ENCODE peak calls at places on chromosomes 7 and 10, in five cellular contexts. C, T, A, E and I are unnamed samples.

GRCh38 chr7:131203291-131203976 is 124.2 kb upstream of the MKLN1 start:
- DNase-seq in C (no peak), T (no peak), E (no peak), A (no peak), I (no peak)

GRCh38 chr7:159114981-159115380 is 29.7 kb downstream of the VIPR2 start:
- DNase-seq in C (peak), T (peak), E (no peak), A (no peak), I (no peak)

GRCh38 chr7:44967571-44968446 is 11.0 kb downstream of the MYO1G start:
- DNase-seq in E (peak), C (no peak), T (peak), A (no peak), I (no peak)

GRCh38 chr7:106278695-106279094 is 6.1 kb downstream of the NAMPT start:
- DNase-seq in T (no peak), A (no peak), C (peak), E (no peak), I (no peak)

GRCh38 chr7:32518534-32519140 is 23.3 kb downstream of the AVL9 start:
- DNase-seq in T (no peak), C (peak), E (peak), A (no peak), I (no peak)

GRCh38 chr7:139034855-139035587 is 821 bp downstream of the ZC3HAV1L start:
- DNase-seq in C (peak), A (no peak), E (peak), T (peak), I (no peak)

GRCh38 chr10:14093735-14094484 is 236.8 kb downstream of the FRMD4A start:
- DNase-seq in A (no peak), T (no peak), C (peak), E (peak), I (peak)

GRCh38 chr10:33421789-33422188 is 87.3 kb upstream of the NRP1 start:
- DNase-seq in C (peak), T (peak), E (peak), A (peak), I (no peak)

GRCh38 chr10:91805110-91805825 is 7.0 kb downstream of the TNKS2 start:
- DNase-seq in E (no peak), T (no peak), C (no peak), A (no peak), I (no peak)

GRCh38 chr10:75418712-75419111 is 12.7 kb upstream of the LRMDA start:
- DNase-seq in T (no peak), E (no peak), A (no peak), C (no peak), I (no peak)

GRCh38 chr7:134113655-134114054 is 13.5 kb upstream of the LRGUK start:
- DNase-seq in E (no peak), C (no peak), A (no peak), T (no peak), I (no peak)

GRCh38 chr7:131656980-131657725 is 100.7 kb upstream of the PODXL start:
- DNase-seq in T (no peak), C (no peak), A (no peak), E (no peak), I (no peak)

GRCh38 chr10:71878327-71879034 is 27.4 kb upstream of the PSAP start:
- DNase-seq in T (no peak), A (no peak), C (no peak), E (no peak), I (no peak)

GRCh38 chr10:123272171-123272570 is 118.0 kb downstream of the BUB3 start:
- DNase-seq in C (peak), E (peak), A (no peak), T (no peak), I (no peak)

GRCh38 chr10:131726460-131726861 is 174.3 kb upstream of the PPP2R2D start:
- DNase-seq in E (no peak), T (peak), C (no peak), A (no peak), I (no peak)

GRCh38 chr7:138248609-138249008 is 172.3 kb downstream of the AKR1D1 start:
- DNase-seq in C (peak), T (no peak), A (no peak), E (no peak), I (no peak)

GRCh38 chr10:12995425-12995861 is 6.1 kb downstream of the CCDC3 start:
- DNase-seq in C (no peak), E (no peak), A (no peak), T (no peak), I (no peak)

GRCh38 chr7:22252886-22253536 is 103.9 kb downstream of the RAPGEF5 start:
- DNase-seq in E (no peak), C (no peak), A (no peak), T (no peak), I (no peak)

GRCh38 chr7:109092268-109092667 is 522.6 kb downstream of the DNAJB9 start:
- DNase-seq in T (no peak), C (peak), E (no peak), A (no peak), I (no peak)

GRCh38 chr10:126222736-126223511 is 165.4 kb downstream of the ADAM12 start:
- DNase-seq in T (no peak), A (no peak), E (no peak), C (peak), I (no peak)

GRCh38 chr10:126224967-126225671 is 163.2 kb downstream of the ADAM12 start:
- DNase-seq in A (no peak), T (no peak), C (no peak), E (no peak), I (no peak)

GRCh38 chr10:126221874-126222273 is 166.4 kb downstream of the ADAM12 start:
- DNase-seq in T (no peak), C (no peak), A (no peak), E (no peak), I (no peak)

GRCh38 chr10:126225672-126226007 is 162.6 kb downstream of the ADAM12 start:
- DNase-seq in T (no peak), E (no peak), A (no peak), C (peak), I (no peak)

GRCh38 chr10:126223512-126224067 is 164.7 kb downstream of the ADAM12 start:
- DNase-seq in T (no peak), E (no peak), A (no peak), C (no peak), I (no peak)
- H3K4me3 ChIP-seq in T (no peak), E (no peak), A (no peak), C (no peak), I (no peak)

DNA sequence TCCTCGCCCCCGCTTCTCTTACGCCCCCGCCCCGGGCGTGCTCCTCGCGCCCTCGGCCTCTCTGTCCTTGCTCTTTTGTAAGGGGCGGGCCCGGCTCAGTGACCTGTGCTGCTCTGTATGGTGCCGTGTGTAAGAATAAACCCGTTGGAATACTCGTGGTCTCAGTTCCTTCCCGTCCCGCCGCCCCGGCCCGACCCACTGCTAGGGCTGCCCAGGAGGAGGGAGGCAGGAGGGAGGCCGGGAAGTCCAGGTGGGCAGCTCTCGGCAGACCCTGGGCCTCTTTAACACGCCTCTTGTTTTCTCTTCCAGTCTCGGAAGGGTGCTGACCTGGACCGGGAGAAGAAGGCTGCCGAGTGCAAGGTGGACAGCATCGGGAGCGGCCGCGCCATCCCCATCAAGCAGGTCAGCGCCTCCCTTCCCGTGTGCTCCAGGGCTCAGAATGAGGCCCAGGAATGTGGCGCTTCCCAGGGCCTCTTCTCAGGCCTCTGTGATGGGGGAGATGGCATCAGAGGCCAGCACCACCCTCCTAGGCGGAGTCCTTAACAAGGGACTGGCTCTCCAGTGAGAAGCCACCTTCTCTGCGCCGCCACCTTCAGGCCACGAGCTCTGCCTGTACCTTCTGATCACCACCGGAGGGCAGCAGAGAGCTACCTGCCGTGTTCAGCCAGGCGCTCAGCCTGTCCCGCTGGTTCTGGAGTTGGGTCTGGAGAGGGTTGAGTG is 37.4 kb downstream of the AGAP3 start:
- DNase-seq in T (peak), E (peak), C (peak), A (peak), I (peak)
- TF ChIP-seq CTCF in T (peak), E (peak), C (peak), A (peak), I (peak)

GRCh38 chr10:607545-608196 is 81.8 kb downstream of the DIP2C start:
- DNase-seq in E (no peak), C (no peak), T (no peak), A (no peak), I (no peak)
- H3K4me3 ChIP-seq in E (no peak), C (no peak), T (no peak), A (no peak), I (no peak)

DNA sequence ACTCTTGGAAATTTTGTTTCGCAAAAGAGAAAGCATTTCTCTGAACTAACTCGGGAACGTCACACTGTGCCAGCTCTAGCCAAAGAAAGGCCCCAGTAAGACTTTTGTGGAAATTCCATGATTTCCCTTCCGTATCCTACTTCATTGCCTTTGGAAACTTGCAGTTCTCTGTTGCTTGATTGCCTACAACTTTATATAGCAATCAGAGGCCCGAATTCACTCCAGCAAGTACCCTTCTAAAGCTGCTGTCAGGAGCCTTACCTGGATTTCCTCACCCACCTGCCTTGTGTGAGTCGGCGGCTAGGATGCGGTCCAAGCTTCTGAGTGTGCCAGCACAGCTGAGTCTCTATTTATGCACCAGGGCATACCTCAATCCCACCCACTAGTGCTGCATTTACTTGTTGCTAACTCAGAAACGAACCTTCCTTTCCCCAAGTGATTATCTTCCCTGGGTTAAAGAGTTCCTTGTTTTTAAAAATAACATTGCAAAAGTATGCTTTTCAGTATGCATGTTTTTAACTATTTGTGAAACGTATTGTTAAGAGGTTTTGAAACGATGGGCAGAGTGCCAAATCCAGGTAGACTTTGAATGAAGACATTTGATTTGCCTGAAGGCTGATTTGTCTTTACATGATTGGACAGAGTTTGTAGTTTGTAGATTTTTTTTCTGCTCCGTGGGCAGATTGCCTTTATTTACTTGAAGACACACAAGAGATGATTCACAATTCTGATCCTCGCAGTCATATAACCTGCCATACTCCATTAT is at the start of gene AGR2:
- DNase-seq in E (peak), A (no peak), T (no peak), C (no peak), I (peak)
- TF ChIP-seq CTCF in E (no peak), A (no peak), T (no peak), C (no peak), I (no peak)

DNA sequence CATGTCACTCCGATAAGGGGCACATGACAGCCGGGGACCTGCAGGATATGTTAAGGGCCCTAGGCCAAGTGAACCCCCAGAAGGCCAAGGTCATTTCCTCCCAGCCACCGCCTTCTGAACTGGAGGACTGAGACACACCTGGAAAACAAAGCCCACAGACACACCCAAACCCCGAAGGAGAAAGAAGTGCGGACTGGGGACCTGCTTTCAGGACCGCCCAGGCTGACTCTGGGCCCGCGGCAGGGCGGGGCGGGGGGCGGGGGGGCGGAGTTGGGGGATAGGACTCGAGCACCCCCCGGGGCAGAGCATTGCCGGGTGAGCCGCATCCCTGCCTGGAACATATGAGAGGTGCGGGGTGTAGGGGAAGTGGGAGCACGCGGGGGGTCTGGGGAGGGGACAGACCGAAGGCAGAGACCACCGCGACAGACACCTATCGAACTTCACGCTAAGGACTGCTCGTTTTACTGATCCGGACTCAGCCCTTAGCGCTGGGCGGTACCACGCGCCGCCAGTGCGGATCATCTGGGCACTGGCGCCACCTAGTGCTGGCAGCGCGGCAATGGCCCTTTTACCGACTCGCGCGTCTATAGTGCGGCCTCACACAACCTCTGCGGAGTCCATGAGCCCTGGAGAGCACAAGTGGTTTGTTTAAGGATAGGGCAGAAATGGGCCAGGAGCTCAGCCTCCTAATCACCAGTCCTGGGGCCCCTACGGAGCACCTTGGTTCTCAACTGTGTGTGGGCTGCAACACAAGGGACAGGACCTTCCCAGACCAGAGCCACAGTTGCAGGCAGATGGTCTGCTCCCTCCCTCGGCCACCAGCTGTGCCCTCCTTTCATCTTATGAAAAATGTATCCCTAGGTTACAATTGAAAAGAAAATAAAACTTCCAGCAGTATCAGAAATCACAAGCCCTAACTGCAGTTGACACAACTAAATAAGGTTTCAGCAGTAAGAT is 157.6 kb downstream of the HERPUD2 start:
- DNase-seq in C (peak), A (peak), E (peak), T (peak), I (peak)
- H3K4me3 ChIP-seq in C (peak), A (peak), E (peak), T (no peak), I (no peak)

GRCh38 chr7:150404785-150405583 is 25.9 kb downstream of the ZNF775 start:
- DNase-seq in E (peak), A (peak), C (peak), T (peak), I (no peak)
- TF ChIP-seq CTCF in E (peak), A (no peak), C (no peak), T (no peak), I (peak)

GRCh38 chr7:116689787-116690186 is 17.8 kb downstream of the MET start:
- DNase-seq in T (no peak), E (no peak), A (no peak), C (no peak), I (no peak)

GRCh38 chr7:116683786-116684185 is 11.8 kb downstream of the MET start:
- DNase-seq in C (no peak), T (no peak), A (no peak), E (no peak), I (no peak)

GRCh38 chr7:116686033-116686432 is 14.0 kb downstream of the MET start:
- DNase-seq in C (no peak), T (no peak), A (no peak), E (no peak), I (no peak)

GRCh38 chr7:116687801-116688201 is 15.8 kb downstream of the MET start:
- DNase-seq in A (no peak), T (no peak), C (peak), E (peak), I (no peak)

DNA sequence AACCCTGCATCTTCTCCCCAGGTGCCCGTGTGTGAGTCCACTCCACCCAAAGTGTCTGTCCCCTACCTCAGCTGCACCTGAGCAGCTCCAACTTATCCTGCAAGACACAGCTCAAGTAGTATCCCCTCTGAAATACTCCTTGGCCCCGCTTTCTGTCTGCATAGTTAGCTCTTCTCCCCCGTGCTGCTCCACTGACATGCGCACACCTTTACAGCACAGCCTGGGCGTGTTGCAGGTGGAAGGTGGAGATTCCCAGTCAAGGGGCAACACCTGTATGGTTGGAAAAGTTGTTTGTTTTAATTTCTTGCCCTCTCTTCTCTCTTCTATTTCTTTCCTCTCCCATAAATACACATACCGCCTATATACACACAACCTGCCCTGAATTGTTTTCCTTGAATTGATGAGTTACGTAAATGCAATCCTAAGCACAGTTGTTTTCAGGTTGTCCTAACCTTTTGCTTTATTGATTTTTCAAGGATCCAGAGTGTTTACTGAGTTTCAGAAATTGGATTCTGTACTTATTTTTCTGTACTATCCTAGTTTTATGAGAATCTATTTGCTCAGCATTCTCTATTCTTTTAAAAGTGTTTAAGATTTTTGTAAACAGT is 14.9 kb downstream of the MET start:
- DNase-seq in C (no peak), A (no peak), T (no peak), E (no peak), I (no peak)
- H3K4me3 ChIP-seq in C (no peak), A (no peak), T (no peak), E (no peak), I (no peak)

GRCh38 chr10:16952610-16953009 is 135.4 kb upstream of the RSU1 start:
- DNase-seq in E (no peak), C (peak), A (no peak), T (no peak), I (no peak)
- TF ChIP-seq CTCF in E (no peak), C (peak), A (no peak), T (no peak), I (no peak)

GRCh38 chr7:23468721-23469149 is 1.6 kb downstream of the IGF2BP3 start:
- DNase-seq in A (no peak), T (no peak), C (peak), E (no peak), I (no peak)

GRCh38 chr7:23467731-23468720 is 2.3 kb downstream of the IGF2BP3 start:
- DNase-seq in T (no peak), E (peak), C (peak), A (no peak), I (no peak)

GRCh38 chr7:23470290-23471089 is at the start of gene IGF2BP3:
- DNase-seq in E (peak), T (no peak), A (no peak), C (peak), I (peak)

GRCh38 chr7:23469961-23470250 is 385 bp downstream of the IGF2BP3 start:
- DNase-seq in A (no peak), E (peak), T (no peak), C (peak), I (no peak)

GRCh38 chr7:23469150-23469960 is 936 bp downstream of the IGF2BP3 start:
- DNase-seq in C (peak), T (no peak), A (no peak), E (peak), I (no peak)
- H3K4me3 ChIP-seq in C (peak), T (no peak), A (peak), E (peak), I (no peak)

GRCh38 chr10:11533328-11533781 is 78.1 kb downstream of the USP6NL start:
- DNase-seq in T (no peak), C (peak), A (no peak), E (peak), I (no peak)
- TF ChIP-seq CTCF in T (no peak), C (peak), A (peak), E (no peak), I (no peak)